ENCODE peak calls at places on chromosome 1, in five cellular contexts. Z is A549, Y is SK-N-SH, X is OCI-LY7, N is astrocyte. T is an unnamed sample.

GRCh38 chr1:237705462-237705861 is 185.3 kb downstream of the ZP4 start:
- DNase-seq in N (no peak), X (no peak), Z (no peak), Y (no peak), T (no peak)

GRCh38 chr1:162578936-162579335 is 17.4 kb downstream of the UAP1 start:
- DNase-seq in Z (no peak), X (no peak), Y (no peak), N (no peak), T (no peak)

GRCh38 chr1:51955797-51956527 is 34.5 kb downstream of the RAB3B start:
- DNase-seq in Y (no peak), Z (no peak), X (peak; percentile 57), N (no peak), T (no peak)

GRCh38 chr1:46996659-46997281 is 26.7 kb upstream of the CYP4X1 start:
- DNase-seq in N (no peak), X (no peak), Z (no peak), Y (no peak), T (no peak)

GRCh38 chr1:77288275-77288674 is 6.5 kb downstream of the AK5 start:
- DNase-seq in N (no peak), Z (no peak), X (no peak), Y (peak; percentile 24), T (no peak)

GRCh38 chr1:37167479-37167878 is 133.2 kb upstream of the GRIK3 start:
- DNase-seq in Z (no peak), Y (no peak), N (no peak), X (no peak), T (no peak)

GRCh38 chr1:77313491-77313890 is 31.7 kb downstream of the AK5 start:
- DNase-seq in Y (peak; percentile 12), N (no peak), Z (peak; percentile 3), X (peak; percentile 36), T (peak; percentile 17)

GRCh38 chr1:23083714-23084480 is 64.6 kb downstream of the KDM1A start:
- DNase-seq in N (no peak), Z (no peak), X (no peak), Y (no peak), T (no peak)

GRCh38 chr1:224637510-224637909 is 21.4 kb downstream of the CNIH3 start:
- DNase-seq in Y (no peak), Z (no peak), N (peak; percentile 100), X (no peak), T (no peak)

GRCh38 chr1:109716121-109716520 is 4.1 kb downstream of the GSTM5 start:
- DNase-seq in N (no peak), Z (no peak), X (no peak), Y (no peak), T (no peak)

DNA sequence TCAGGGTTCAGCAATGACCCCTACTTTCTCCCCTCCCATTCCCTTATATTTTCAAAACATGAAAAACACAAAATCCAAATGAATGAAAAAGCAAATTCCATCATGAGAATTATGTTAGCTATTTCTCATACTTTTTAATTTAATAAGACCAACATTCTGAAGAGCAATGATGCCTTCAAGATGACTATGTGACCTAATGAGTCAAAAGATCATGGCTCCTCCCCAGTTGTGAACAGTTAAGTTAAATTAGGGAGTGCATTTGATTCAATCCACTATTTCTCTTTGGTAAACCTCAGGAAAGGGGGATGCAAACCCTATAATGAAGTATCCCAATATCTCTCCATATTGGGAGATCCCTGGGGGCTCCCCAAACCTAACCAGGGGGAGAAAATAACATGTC is 36.5 kb downstream of the PUM1 start:
- DNase-seq in Z (no peak), N (no peak), Y (no peak), X (no peak), T (no peak)
- H3K27ac ChIP-seq in Z (no peak overlapping the region), N (no peak overlapping the region), Y (peak overlapping the region; percentile 16), X (peak overlapping the region; percentile 62), T (no peak overlapping the region)

DNA sequence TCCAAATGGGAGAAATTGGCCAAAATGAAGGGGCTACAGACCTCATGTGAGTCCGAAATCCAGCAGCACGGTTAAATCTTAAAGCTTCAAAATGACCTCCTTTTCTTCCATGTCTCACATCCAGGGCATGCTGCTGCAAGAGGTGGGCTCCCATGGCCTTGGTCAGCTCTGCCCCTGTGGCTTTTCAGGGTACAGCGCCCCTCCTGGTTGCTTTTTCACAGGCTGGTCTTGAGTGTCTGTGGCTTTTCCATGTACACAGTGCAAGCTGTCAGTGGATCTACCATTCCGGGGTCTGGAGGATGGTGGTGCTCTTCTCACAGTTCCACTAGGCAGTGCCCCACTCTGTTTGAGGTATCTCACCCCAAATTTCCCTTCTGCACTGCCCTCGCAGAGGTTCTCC is 78.7 kb downstream of the PRRX1 start:
- DNase-seq in X (no peak), N (no peak), Z (no peak), Y (no peak), T (no peak)
- TF ChIP-seq CTCF in X (no peak), N (no peak), Z (no peak), Y (peak; percentile 50), T (no peak)

DNA sequence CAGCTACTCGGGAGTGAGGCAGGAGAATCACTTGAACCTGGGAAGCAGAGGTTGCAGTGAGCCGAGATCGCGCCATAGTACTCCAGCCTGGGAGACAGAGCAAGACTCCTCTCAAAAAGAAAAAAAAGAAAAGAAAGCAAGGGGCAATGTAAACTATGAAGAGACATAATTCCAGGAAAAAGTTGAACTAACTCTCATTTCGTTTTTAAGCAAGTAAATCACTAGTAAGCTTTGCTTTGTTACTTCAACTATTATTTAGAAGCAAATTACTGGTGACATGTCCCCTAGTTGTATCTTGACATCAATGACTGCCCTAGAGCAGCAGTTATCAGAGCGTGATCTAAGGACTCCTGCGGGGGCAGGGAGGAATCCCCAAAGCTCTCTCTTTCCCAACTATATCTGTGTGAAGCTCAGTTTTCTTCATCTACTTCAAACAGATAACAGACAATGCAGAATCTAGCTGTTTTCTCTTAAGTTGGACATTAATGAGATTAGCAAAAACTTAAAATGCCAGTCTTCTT is 18.7 kb downstream of the CLSTN1 start:
- DNase-seq in Z (no peak), Y (no peak), X (no peak), N (no peak), T (no peak)
- H3K27ac ChIP-seq in Z (no peak overlapping the region), Y (no peak overlapping the region), X (peak overlapping the region; percentile 1), N (no peak overlapping the region), T (no peak overlapping the region)

GRCh38 chr1:50620680-50621329 is 197.6 kb upstream of the DMRTA2 start:
- DNase-seq in Y (no peak), Z (no peak), X (peak; percentile 24), N (peak; percentile 40), T (no peak)
- TF ChIP-seq CTCF in Y (peak; percentile 38), Z (no peak), X (peak; percentile 72), N (peak; percentile 50), T (no peak)

DNA sequence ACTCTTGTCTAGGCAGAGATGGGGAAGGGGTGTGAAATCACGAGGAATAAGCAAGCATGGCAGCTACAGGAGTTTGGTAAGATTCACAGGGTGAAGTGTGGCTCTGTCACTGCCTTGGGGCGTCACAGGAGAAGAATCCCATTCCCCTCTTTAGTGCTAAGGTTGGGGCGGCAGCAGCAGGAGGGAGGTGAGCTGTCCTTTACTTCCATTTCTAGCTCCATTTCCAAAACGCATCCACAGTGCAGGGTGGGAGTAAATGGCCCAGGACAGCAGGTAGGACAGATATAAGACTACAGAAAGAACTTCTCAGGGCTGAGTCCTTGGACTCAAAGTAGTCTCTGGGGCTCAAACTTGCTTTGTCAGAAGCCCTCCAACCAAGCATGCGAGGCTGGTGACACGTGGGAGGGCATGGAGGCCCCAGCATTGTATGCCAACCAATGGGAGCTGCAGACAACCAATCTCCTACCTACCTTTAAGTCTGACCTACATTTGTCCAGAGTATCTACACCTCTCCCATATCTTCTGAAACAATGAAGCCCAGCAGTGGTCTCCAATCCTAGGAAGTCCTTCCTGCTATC is 8.5 kb downstream of the MEF2D start:
- DNase-seq in N (no peak), X (peak; percentile 89), Y (no peak), Z (no peak), T (no peak)
- H3K27ac ChIP-seq in N (no peak overlapping the region), X (peak overlapping the region; percentile 98), Y (no peak overlapping the region), Z (no peak overlapping the region), T (peak overlapping the region; percentile 51)

GRCh38 chr1:82586473-82586872 is 785.7 kb downstream of the ADGRL2 start:
- DNase-seq in X (no peak), Z (no peak), N (no peak), Y (no peak), T (no peak)
- TF ChIP-seq CTCF in X (no peak), Z (no peak), N (no peak), Y (no peak), T (no peak)

DNA sequence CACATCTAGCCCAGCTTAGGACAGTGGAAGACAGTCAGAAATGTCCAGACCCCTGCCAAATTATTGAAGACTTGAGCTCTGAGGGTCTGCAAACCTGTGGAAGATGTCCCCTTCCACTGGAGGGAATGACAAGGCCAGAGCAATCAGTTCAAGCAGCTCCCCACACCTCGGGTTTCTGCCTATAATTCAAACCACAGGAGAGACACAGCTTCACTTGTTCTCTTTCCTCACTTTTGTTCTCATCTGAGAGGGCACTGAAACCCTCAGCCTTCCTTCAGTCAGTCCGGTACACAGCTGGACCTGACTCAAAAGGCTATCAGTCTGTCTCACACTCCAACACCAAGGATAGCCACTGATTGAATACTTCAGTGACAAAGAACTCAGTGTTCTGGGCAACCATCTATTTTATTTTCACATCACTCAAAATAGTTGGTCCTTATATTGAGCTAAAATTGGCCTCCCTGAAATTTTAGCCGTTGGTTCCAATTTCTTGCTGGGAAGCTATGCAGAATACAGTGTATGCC is 70.1 kb downstream of the TENT5C start:
- DNase-seq in N (no peak), Z (no peak), X (no peak), Y (no peak), T (no peak)
- H3K27ac ChIP-seq in N (no peak overlapping the region), Z (no peak overlapping the region), X (no peak overlapping the region), Y (no peak overlapping the region), T (no peak overlapping the region)

DNA sequence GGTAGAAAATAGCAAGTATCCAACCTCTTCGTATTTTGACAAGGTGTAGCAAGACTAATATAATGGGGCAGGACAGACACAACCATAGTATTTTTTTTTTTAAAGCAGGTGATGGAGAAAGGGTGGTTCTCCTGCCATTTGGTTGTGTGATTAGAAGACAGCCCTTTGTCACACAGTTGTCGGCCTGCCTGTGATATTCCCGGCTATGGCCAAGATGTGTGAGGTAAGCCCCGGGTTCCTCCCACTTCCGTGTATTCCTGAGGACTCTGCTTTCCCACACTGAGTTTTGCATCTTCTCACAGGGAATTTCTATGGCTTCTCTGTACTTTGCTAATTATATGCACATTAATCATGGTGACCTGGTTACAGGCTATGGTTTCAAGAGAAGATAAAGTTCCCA is 35.9 kb downstream of the ZNF496 start:
- DNase-seq in Y (no peak), X (no peak), Z (no peak), N (peak; percentile 7), T (no peak)
- TF ChIP-seq CTCF in Y (no peak), X (no peak), Z (no peak), N (no peak), T (no peak)